ENCODE peak calls at places on chromosome 2, in four cellular contexts. One of them, this sample, is unnamed.

GRCh38 chr2:220969348-220969747 is 602.8 kb downstream of the EPHA4 start:
- DNase-seq in CD8-positive, alpha-beta T cell: no peak
- DNase-seq in sigmoid colon: no peak
- DNase-seq in transverse colon: no peak
- DNase-seq in this sample: no peak

GRCh38 chr2:240796543-240797499 is 23.2 kb downstream of the KIF1A start:
- DNase-seq in CD8-positive, alpha-beta T cell: no peak
- DNase-seq in sigmoid colon: peak; percentile 39
- DNase-seq in transverse colon: no peak
- DNase-seq in this sample: no peak

GRCh38 chr2:165675551-165675968 is 118.5 kb downstream of the GALNT3 start:
- DNase-seq in CD8-positive, alpha-beta T cell: no peak
- DNase-seq in sigmoid colon: no peak
- DNase-seq in transverse colon: no peak
- DNase-seq in this sample: no peak

GRCh38 chr2:42139141-42139540 is 30.0 kb upstream of the EML4 start:
- DNase-seq in CD8-positive, alpha-beta T cell: no peak
- DNase-seq in sigmoid colon: no peak
- DNase-seq in transverse colon: no peak
- DNase-seq in this sample: no peak

GRCh38 chr2:116057538-116057937 is 1615.1 kb downstream of the DPP10 start:
- DNase-seq in CD8-positive, alpha-beta T cell: no peak
- DNase-seq in sigmoid colon: no peak
- DNase-seq in transverse colon: no peak
- DNase-seq in this sample: no peak

GRCh38 chr2:158291544-158292175 is 164.9 kb downstream of the CCDC148 start:
- DNase-seq in CD8-positive, alpha-beta T cell: no peak
- DNase-seq in sigmoid colon: no peak
- DNase-seq in transverse colon: no peak
- DNase-seq in this sample: no peak

GRCh38 chr2:44362207-44363015 is 664 bp downstream of the CAMKMT start:
- DNase-seq in CD8-positive, alpha-beta T cell: no peak
- DNase-seq in sigmoid colon: peak; percentile 76
- DNase-seq in transverse colon: peak; percentile 49
- DNase-seq in this sample: no peak

GRCh38 chr2:8886876-8887275 is 49.5 kb upstream of the KIDINS220 start:
- DNase-seq in CD8-positive, alpha-beta T cell: no peak
- DNase-seq in sigmoid colon: no peak
- DNase-seq in transverse colon: no peak
- DNase-seq in this sample: no peak

GRCh38 chr2:210475726-210476125 is 833 bp downstream of the LANCL1 start:
- DNase-seq in CD8-positive, alpha-beta T cell: no peak
- DNase-seq in sigmoid colon: no peak
- DNase-seq in transverse colon: no peak
- DNase-seq in this sample: no peak

GRCh38 chr2:230411484-230412368 is 4.3 kb upstream of the SP100 start:
- DNase-seq in CD8-positive, alpha-beta T cell: no peak
- DNase-seq in sigmoid colon: peak; percentile 80
- DNase-seq in transverse colon: peak; percentile 73
- DNase-seq in this sample: no peak

GRCh38 chr2:100643906-100644501 is 81.2 kb downstream of the PDCL3 start:
- DNase-seq in CD8-positive, alpha-beta T cell: no peak
- DNase-seq in sigmoid colon: no peak
- DNase-seq in transverse colon: no peak
- DNase-seq in this sample: no peak

GRCh38 chr2:32750880-32751279 is 123.0 kb downstream of the TTC27 start:
- DNase-seq in CD8-positive, alpha-beta T cell: no peak
- DNase-seq in sigmoid colon: no peak
- DNase-seq in transverse colon: no peak
- DNase-seq in this sample: no peak

GRCh38 chr2:204948822-204949221 is 403.5 kb downstream of the PARD3B start:
- DNase-seq in CD8-positive, alpha-beta T cell: no peak
- DNase-seq in sigmoid colon: no peak
- DNase-seq in transverse colon: no peak
- DNase-seq in this sample: no peak

GRCh38 chr2:70978388-70979357 is at the start of gene ANKRD53:
- DNase-seq in CD8-positive, alpha-beta T cell: no peak
- DNase-seq in sigmoid colon: peak; percentile 80
- DNase-seq in transverse colon: peak; percentile 58
- DNase-seq in this sample: peak; percentile 18

GRCh38 chr2:20607446-20607845 is 43.5 kb downstream of the HS1BP3 start:
- DNase-seq in CD8-positive, alpha-beta T cell: no peak
- DNase-seq in sigmoid colon: no peak
- DNase-seq in transverse colon: no peak
- DNase-seq in this sample: no peak

GRCh38 chr2:25707927-25708326 is 34.5 kb upstream of the DTNB start:
- DNase-seq in CD8-positive, alpha-beta T cell: no peak
- DNase-seq in sigmoid colon: no peak
- DNase-seq in transverse colon: no peak
- DNase-seq in this sample: no peak

DNA sequence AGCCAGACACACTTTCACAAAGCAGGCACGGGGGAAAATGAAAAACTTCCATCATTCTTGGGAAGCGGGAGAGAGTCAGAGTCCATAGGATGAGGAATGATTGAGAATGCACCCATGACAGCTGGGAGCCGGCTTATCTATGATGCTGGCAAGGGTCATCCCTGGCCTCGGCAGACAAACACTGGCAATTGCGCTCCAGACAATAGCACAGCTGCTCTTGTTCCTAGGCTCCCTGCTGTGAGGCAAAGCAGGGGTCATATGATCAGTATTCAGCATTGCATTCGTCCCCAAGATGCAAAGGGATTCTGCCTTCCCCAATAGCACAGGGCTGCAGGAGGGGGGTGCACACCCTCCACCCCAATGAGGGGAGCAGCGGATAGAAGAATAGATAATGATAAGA is 33.0 kb downstream of the CYRIA start:
- DNase-seq in CD8-positive, alpha-beta T cell: no peak
- DNase-seq in sigmoid colon: no peak
- DNase-seq in transverse colon: no peak
- DNase-seq in this sample: no peak
- H3K4me1 ChIP-seq in CD8-positive, alpha-beta T cell: no peaks in the 10 kb centered on the region
- H3K4me1 ChIP-seq in sigmoid colon: no peaks in the 10 kb centered on the region
- H3K4me1 ChIP-seq in transverse colon: no peaks in the 10 kb centered on the region
- H3K4me1 ChIP-seq in this sample: no peaks in the 10 kb centered on the region

DNA sequence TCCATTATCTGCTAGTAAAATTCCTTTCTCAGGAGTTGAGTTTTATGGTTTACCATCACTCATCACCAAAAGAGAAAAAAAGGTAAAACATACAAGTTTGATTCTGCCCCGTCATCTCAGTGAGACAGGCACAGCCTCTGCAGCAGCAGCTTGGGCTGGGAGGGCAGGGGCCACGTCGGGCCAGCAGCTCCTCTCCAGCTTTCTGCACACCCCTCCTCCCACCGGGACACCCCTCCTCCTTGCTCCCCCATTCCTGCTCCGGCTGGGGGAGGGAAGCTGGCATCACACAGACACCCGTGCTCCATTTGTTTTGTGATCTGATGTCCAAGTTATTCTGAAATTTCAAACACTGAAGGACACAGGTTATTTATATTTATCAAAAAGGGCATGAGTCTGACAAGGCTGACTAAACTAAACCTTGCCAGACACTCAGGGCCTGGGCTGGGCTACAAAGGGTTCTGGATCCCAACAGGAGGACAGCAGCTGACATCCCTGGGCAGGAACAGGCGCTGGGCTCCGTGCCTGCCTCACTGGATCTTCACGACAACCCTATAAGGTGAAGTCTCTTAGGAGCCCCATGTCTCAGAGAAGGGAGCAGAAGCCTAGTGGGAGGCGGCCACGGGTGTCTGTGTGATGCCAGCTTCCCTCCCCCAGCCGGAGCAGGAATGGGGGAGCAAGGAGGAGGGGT is 71.4 kb downstream of the HDAC4 start:
- DNase-seq in CD8-positive, alpha-beta T cell: no peak
- DNase-seq in sigmoid colon: peak; percentile 99
- DNase-seq in transverse colon: peak; percentile 65
- DNase-seq in this sample: no peak
- H3K27ac ChIP-seq in CD8-positive, alpha-beta T cell: no peak overlapping the region
- H3K27ac ChIP-seq in sigmoid colon: peak overlapping the region; percentile 96
- H3K27ac ChIP-seq in transverse colon: peak overlapping the region; percentile 74
- H3K27ac ChIP-seq in this sample: peak overlapping the region; percentile 53

GRCh38 chr2:1584691-1585485 is 159.4 kb downstream of the PXDN start:
- DNase-seq in CD8-positive, alpha-beta T cell: no peak
- DNase-seq in sigmoid colon: no peak
- DNase-seq in transverse colon: no peak
- DNase-seq in this sample: no peak
- TF ChIP-seq CTCF in CD8-positive, alpha-beta T cell: no peak
- TF ChIP-seq CTCF in sigmoid colon: no peak
- TF ChIP-seq CTCF in transverse colon: no peak
- TF ChIP-seq CTCF in this sample: no peak

GRCh38 chr2:85794491-85795121 is 40.8 kb downstream of the ATOH8 start:
- DNase-seq in CD8-positive, alpha-beta T cell: no peak
- DNase-seq in sigmoid colon: peak; percentile 64
- DNase-seq in transverse colon: peak; percentile 5
- DNase-seq in this sample: no peak
- H3K4me1 ChIP-seq in CD8-positive, alpha-beta T cell: no peaks in the 10 kb centered on the region
- H3K4me1 ChIP-seq in sigmoid colon: no peaks in the 10 kb centered on the region
- H3K4me1 ChIP-seq in transverse colon: peaks cover 15% of the 10 kb centered on the region
- H3K4me1 ChIP-seq in this sample: peaks cover 2% of the 10 kb centered on the region

DNA sequence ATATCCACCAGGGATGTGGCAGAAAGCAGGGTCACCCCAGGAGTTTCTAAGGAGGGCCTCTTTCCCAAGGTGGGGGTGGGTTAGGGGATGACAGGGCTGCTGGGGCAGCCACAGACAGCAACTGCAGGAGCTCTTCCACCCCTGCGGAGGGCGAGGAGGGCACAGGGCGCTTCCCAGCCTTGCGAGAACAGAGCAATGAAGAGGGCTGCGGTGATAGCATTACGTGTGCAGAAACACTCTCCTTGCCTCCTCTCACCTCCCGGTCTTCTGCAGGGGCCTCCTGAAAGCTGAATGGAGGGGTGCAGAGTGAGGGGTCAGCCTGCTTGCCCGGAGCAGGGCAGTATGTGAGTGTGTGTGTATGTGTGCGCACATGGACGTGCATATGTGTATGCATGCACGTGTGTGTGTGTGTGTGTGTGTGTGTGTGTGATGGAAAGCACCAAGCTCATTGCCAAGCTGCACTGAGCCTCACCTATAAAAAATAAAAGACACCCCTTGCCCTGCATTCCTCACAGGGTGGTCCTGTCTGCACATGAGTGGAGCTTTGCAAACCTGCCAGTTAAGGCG is 29.4 kb upstream of the IL1R2 start:
- DNase-seq in CD8-positive, alpha-beta T cell: no peak
- DNase-seq in sigmoid colon: no peak
- DNase-seq in transverse colon: no peak
- DNase-seq in this sample: no peak
- H3K27ac ChIP-seq in CD8-positive, alpha-beta T cell: no peak overlapping the region
- H3K27ac ChIP-seq in sigmoid colon: peak overlapping the region; percentile 79
- H3K27ac ChIP-seq in transverse colon: peak overlapping the region; percentile 84
- H3K27ac ChIP-seq in this sample: no peak overlapping the region